ENCODE peak calls at places on chromosomes 7 and 10, in nine cellular contexts. U, K, A, P, B, L, Q, F and R are unnamed samples. For H3K27me3, the result is how much of the 10 kb centered on the place peaks cover.

GRCh38 chr7:130961128-130961601 is 227.2 kb upstream of the KLF14 start:
- DNase-seq in U (no peak), K (no peak), A (peak), P (no peak), B (no peak), L (no peak), Q (no peak), F (peak), R (peak)

GRCh38 chr10:130472236-130472635 is 336.0 kb downstream of the GLRX3 start:
- DNase-seq in U (no peak), K (no peak), A (no peak), P (no peak), B (no peak), L (no peak), Q (no peak), F (no peak), R (no peak)

GRCh38 chr7:139855498-139856270 is 26.6 kb downstream of the TBXAS1 start:
- DNase-seq in U (no peak), K (no peak), A (no peak), P (no peak), B (no peak), L (no peak), Q (no peak), F (peak), R (no peak)

GRCh38 chr10:78448994-78449418 is 415.3 kb downstream of the RPS24 start:
- DNase-seq in U (no peak), K (no peak), A (no peak), P (no peak), B (no peak), L (no peak), Q (no peak), F (no peak), R (no peak)

GRCh38 chr7:28318126-28318762 is 94.1 kb upstream of the CREB5 start:
- DNase-seq in U (no peak), K (no peak), A (no peak), P (no peak), B (no peak), L (no peak), Q (no peak), F (no peak), R (no peak)

GRCh38 chr10:59362991-59363390 is 642 bp upstream of the FAM13C start:
- DNase-seq in U (peak), K (no peak), A (no peak), P (peak), B (peak), L (peak), Q (peak), F (peak), R (no peak)

GRCh38 chr10:94077042-94077441 is 83.3 kb downstream of the PLCE1 start:
- DNase-seq in U (no peak), K (no peak), A (no peak), P (no peak), B (no peak), L (no peak), Q (no peak), F (no peak), R (no peak)

GRCh38 chr7:47485640-47486435 is 96.1 kb downstream of the TNS3 start:
- DNase-seq in U (no peak), K (no peak), A (no peak), P (no peak), B (no peak), L (no peak), Q (no peak), F (no peak), R (no peak)

GRCh38 chr10:35359056-35359455 is 22.7 kb downstream of the CCNY start:
- DNase-seq in U (no peak), K (no peak), A (no peak), P (no peak), B (no peak), L (no peak), Q (no peak), F (no peak), R (no peak)

GRCh38 chr7:37354661-37355131 is 94.0 kb downstream of the ELMO1 start:
- DNase-seq in U (peak), K (no peak), A (peak), P (no peak), B (peak), L (peak), Q (no peak), F (peak), R (peak)

GRCh38 chr7:132865366-132865765 is 216.5 kb downstream of the CHCHD3 start:
- DNase-seq in U (no peak), K (no peak), A (no peak), P (no peak), B (no peak), L (peak), Q (no peak), F (no peak), R (no peak)

GRCh38 chr7:158373761-158374545 is 213.7 kb downstream of the PTPRN2 start:
- DNase-seq in U (no peak), K (no peak), A (no peak), P (peak), B (no peak), L (no peak), Q (no peak), F (no peak), R (no peak)

GRCh38 chr10:106169241-106169640 is 995.3 kb downstream of the SORCS1 start:
- DNase-seq in U (no peak), K (no peak), A (no peak), P (no peak), B (no peak), L (no peak), Q (no peak), F (no peak), R (no peak)

GRCh38 chr7:155908385-155908784 is 96.1 kb upstream of the SHH start:
- DNase-seq in U (no peak), K (no peak), A (no peak), P (no peak), B (no peak), L (no peak), Q (no peak), F (no peak), R (no peak)

GRCh38 chr10:127441350-127442219 is 107.5 kb upstream of the NPS start:
- DNase-seq in U (no peak), K (no peak), A (no peak), P (no peak), B (no peak), L (no peak), Q (peak), F (no peak), R (no peak)

GRCh38 chr7:31122649-31123058 is 70.5 kb downstream of the ADCYAP1R1 start:
- DNase-seq in U (peak), K (peak), A (no peak), P (peak), B (peak), L (peak), Q (peak), F (peak), R (no peak)

GRCh38 chr10:121511943-121512342 is 86.3 kb downstream of the FGFR2 start:
- DNase-seq in U (no peak), K (peak), A (no peak), P (no peak), B (no peak), L (no peak), Q (no peak), F (no peak), R (no peak)

GRCh38 chr10:112471878-112472487 is 25.0 kb downstream of the VTI1A start:
- DNase-seq in U (no peak), K (peak), A (no peak), P (no peak), B (no peak), L (peak), Q (peak), F (peak), R (no peak)

GRCh38 chr10:28681928-28682750 is 4.8 kb downstream of the BAMBI start:
- DNase-seq in U (no peak), K (no peak), A (no peak), P (no peak), B (peak), L (no peak), Q (no peak), F (peak), R (no peak)

GRCh38 chr7:66880009-66880554 is 40.9 kb upstream of the TMEM248 start:
- DNase-seq in U (no peak), K (no peak), A (no peak), P (no peak), B (no peak), L (no peak), Q (no peak), F (no peak), R (no peak)

GRCh38 chr7:140696679-140697446 is at the start of gene NDUFB2:
- DNase-seq in U (peak), K (peak), A (peak), P (peak), B (peak), L (peak), Q (peak), F (peak), R (peak)

GRCh38 chr7:80039255-80039884 is 95.3 kb upstream of the GNAI1 start:
- DNase-seq in U (no peak), K (no peak), A (no peak), P (no peak), B (no peak), L (no peak), Q (no peak), F (peak), R (no peak)

GRCh38 chr7:137874390-137874789 is 27.6 kb upstream of the DGKI start:
- DNase-seq in U (no peak), K (no peak), A (no peak), P (no peak), B (no peak), L (peak), Q (no peak), F (peak), R (no peak)

GRCh38 chr10:11795101-11795920 is 27.8 kb upstream of the PROSER2 start:
- DNase-seq in U (no peak), K (no peak), A (no peak), P (no peak), B (no peak), L (no peak), Q (no peak), F (no peak), R (no peak)

GRCh38 chr10:78817804-78818203 is 251.0 kb upstream of the ZMIZ1 start:
- DNase-seq in U (no peak), K (no peak), A (no peak), P (no peak), B (no peak), L (no peak), Q (no peak), F (peak), R (no peak)

GRCh38 chr10:79941585-79942210 is 7.2 kb downstream of the SFTPD start:
- DNase-seq in U (no peak), K (no peak), A (no peak), P (no peak), B (no peak), L (no peak), Q (no peak), F (no peak), R (no peak)
- H3K27me3 ChIP-seq in U (under half), K (under half), A (under half), P (under half), B (under half), L (under half), Q (under half), F (under half), R (under half)

DNA sequence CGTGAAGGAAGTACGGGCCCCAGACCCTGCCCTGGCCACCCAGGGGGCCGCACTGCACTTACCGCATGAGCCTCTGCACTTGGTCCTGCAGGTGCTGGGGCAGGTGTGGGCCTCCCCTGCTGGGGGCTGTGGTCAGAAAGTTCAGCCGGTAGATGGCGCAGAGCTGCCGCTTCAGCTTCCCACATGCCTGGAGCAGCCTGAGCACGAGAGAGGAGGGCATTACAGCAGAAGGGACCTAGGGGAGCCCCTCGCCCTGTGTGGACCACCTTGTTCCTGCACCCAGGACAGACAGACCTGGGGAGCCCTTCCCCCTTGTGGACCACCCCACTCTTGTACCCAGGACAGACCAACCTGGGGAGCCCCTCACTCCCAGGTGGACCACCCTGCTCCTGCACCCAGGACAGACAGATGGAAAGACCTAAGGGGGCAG is 8.7 kb upstream of the PYROXD2 start:
- DNase-seq in U (no peak), K (peak), A (no peak), P (no peak), B (no peak), L (no peak), Q (peak), F (no peak), R (no peak)
- TF ChIP-seq CTCF in U (no peak), K (peak), A (no peak), P (no peak), B (peak), L (no peak), Q (peak), F (peak), R (no peak)

GRCh38 chr7:44100458-44101303 is 3.5 kb upstream of the AEBP1 start:
- DNase-seq in U (no peak), K (no peak), A (no peak), P (no peak), B (no peak), L (no peak), Q (no peak), F (peak), R (no peak)
- H3K27me3 ChIP-seq in U (under half), K (under half), A (under half), P (under half), B (under half), L (under half), Q (under half), F (under half), R (under half)

GRCh38 chr10:103683851-103684250 is 171.5 kb downstream of the SH3PXD2A start:
- DNase-seq in U (no peak), K (no peak), A (no peak), P (no peak), B (no peak), L (no peak), Q (no peak), F (no peak), R (no peak)
- TF ChIP-seq CTCF in U (no peak), K (no peak), A (no peak), P (no peak), B (no peak), L (no peak), Q (no peak), F (no peak), R (no peak)

GRCh38 chr7:91357379-91357778 is 93.1 kb downstream of the FZD1 start:
- DNase-seq in U (no peak), K (no peak), A (no peak), P (no peak), B (no peak), L (no peak), Q (no peak), F (no peak), R (no peak)
- H3K27me3 ChIP-seq in U (under half), K (under half), A (under half), P (under half), B (under half), L (under half), Q (half or more), F (under half), R (under half)

DNA sequence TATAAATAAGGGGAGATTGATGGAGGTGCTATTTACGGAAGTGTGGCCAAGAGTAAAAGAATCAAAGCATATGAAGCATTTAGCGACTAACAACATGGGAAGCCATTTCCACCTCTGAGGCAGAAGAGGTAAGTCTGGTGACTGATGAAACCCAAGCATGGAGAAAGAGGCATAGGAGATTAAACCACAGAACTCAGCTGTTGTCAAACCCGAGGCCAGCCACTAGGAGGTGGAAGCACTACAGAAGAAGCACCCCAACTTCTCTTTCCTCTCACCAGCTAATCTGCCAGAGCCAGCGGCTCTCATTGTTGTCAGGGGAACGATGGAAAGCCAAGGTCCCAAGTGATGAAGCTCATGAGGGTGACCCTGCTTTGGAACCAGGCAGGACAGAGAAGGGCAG is 19.6 kb upstream of the CNTNAP2 start:
- DNase-seq in U (no peak), K (no peak), A (no peak), P (no peak), B (no peak), L (no peak), Q (peak), F (no peak), R (no peak)
- TF ChIP-seq CTCF in U (no peak), K (no peak), A (no peak), P (no peak), B (no peak), L (no peak), Q (peak), F (peak), R (no peak)

GRCh38 chr7:78022165-78022564 is 223.6 kb downstream of the PHTF2 start:
- DNase-seq in U (no peak), K (no peak), A (no peak), P (no peak), B (no peak), L (no peak), Q (no peak), F (no peak), R (no peak)
- H3K27me3 ChIP-seq in U (under half), K (under half), A (under half), P (under half), B (under half), L (under half), Q (under half), F (under half), R (under half)

DNA sequence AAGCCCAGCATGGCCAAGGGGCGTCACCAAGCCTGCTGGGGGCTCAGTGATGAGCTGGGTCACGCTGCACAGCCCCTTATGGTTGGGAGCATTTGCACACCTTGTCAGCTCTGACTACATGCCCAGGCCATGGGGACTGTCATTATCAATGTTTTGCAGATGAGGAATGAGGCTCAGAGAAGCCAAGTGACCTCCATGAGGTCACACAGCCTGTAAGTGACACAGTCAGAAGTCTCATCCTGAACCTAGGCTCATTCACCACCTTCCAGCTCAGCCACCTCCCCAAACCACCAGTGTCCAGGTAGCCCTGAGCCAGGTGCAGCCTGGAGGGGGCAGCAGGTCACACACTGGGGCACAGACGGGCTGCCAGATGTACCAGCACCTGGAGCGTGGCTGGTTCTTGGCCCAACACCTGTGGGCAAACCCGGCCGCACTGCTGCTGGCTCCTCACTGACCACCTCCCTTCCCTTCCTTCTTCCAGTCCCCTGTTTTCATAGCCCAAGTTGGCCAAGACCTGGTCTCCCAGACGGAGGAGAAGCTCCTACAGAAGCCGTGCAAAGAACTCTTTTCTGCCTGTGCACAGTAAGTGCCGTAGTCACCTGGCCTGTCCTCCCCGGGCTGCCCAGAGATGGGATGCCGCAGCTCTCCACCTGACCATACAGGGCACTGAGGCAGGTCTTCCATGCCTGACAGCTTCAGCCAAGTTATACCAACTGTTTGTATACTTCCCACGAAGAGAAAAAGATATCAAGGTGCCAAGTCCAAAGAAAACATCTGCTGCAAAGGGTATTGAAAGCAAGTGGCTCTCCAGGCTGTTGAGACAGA is 119.6 kb downstream of the RGS10 start:
- DNase-seq in U (no peak), K (no peak), A (no peak), P (no peak), B (no peak), L (no peak), Q (no peak), F (no peak), R (no peak)
- TF ChIP-seq CTCF in U (no peak), K (no peak), A (no peak), P (no peak), B (no peak), L (no peak), Q (no peak), F (no peak), R (no peak)

DNA sequence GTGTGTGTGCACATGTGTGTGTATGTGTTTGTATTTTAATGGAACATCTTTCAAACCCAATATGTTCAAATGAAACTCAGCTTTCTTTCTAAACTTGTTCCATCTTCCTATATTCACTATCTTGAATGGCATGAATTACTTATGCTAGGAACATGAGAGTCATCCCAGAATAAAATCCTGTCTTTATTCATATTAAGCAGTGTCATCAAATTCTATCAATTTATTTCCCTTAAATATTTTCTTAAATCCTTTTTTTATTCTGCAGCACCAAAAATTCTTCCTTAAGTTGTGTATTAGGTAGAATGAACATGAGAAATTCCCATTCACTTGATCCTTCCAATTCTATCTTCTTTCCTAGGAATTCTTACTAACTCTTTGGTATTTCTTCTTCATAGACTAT is 146.6 kb upstream of the PCDH15 start:
- DNase-seq in U (no peak), K (no peak), A (no peak), P (no peak), B (no peak), L (no peak), Q (no peak), F (no peak), R (no peak)
- H3K27me3 ChIP-seq in U (under half), K (under half), A (under half), P (under half), B (under half), L (under half), Q (under half), F (under half), R (under half)

GRCh38 chr7:115851291-115851690 is 179.3 kb downstream of the TFEC start:
- DNase-seq in U (no peak), K (peak), A (no peak), P (no peak), B (no peak), L (peak), Q (peak), F (peak), R (no peak)
- TF ChIP-seq CTCF in U (peak), K (peak), A (no peak), P (peak), B (peak), L (peak), Q (peak), F (peak), R (peak)